ENCODE peak calls at places on chromosomes 2 and 18, in nine cellular contexts. D is coronary artery; F is fibroblast of pulmonary artery; N is suprapubic skin; M is PC-3; A is choroid plexus epithelial cell; C is AG04449; B is CD8-positive, alpha-beta T cell; V is endothelial cell of umbilical vein. Q is an unnamed sample.

GRCh38 chr2:216845426-216845825 is 14.4 kb downstream of the TNP1 start:
- DNase-seq in D (no peak), F (no peak), N (no peak), M (no peak), A (no peak), C (no peak), B (no peak), V (no peak), Q (no peak)

GRCh38 chr2:108165750-108166149 is 74.0 kb upstream of the SULT1C3 start:
- DNase-seq in D (no peak), F (no peak), N (no peak), M (no peak), A (no peak), C (no peak), B (no peak), V (no peak), Q (no peak)

GRCh38 chr18:55672574-55673361 is 84.8 kb upstream of the TCF4 start:
- DNase-seq in D (no peak), F (no peak), N (no peak), M (no peak), A (no peak), C (no peak), B (no peak), V (no peak), Q (no peak)

GRCh38 chr2:188668017-188668663 is 306.0 kb upstream of the COL3A1 start:
- DNase-seq in D (no peak), F (peak; percentile 94), N (no peak), M (peak; percentile 47), A (peak; percentile 99), C (peak; percentile 69), B (no peak), V (peak; percentile 19), Q (peak; percentile 92)

GRCh38 chr2:68336192-68336591 is 16.4 kb upstream of the CNRIP1 start:
- DNase-seq in D (no peak), F (peak; percentile 49), N (no peak), M (peak; percentile 98), A (peak; percentile 62), C (peak; percentile 41), B (no peak), V (peak; percentile 4), Q (peak; percentile 57)

GRCh38 chr2:35080231-35080905 is 1275.2 kb upstream of the CRIM1 start:
- DNase-seq in D (no peak), F (no peak), N (no peak), M (peak; percentile 27), A (no peak), C (no peak), B (no peak), V (no peak), Q (no peak)

GRCh38 chr2:46963961-46964673 is 48.5 kb upstream of the MCFD2 start:
- DNase-seq in D (no peak), F (no peak), N (no peak), M (peak; percentile 41), A (peak; percentile 77), C (no peak), B (no peak), V (no peak), Q (no peak)

GRCh38 chr2:241817126-241817820 is 8.3 kb downstream of the NEU4 start:
- DNase-seq in D (peak; percentile 71), F (no peak), N (peak; percentile 68), M (no peak), A (no peak), C (no peak), B (peak; percentile 48), V (no peak), Q (no peak)

GRCh38 chr18:13414542-13414941 is 196.0 kb downstream of the LDLRAD4 start:
- DNase-seq in D (no peak), F (no peak), N (no peak), M (no peak), A (no peak), C (no peak), B (no peak), V (no peak), Q (no peak)

GRCh38 chr2:172098287-172098649 is 4.4 kb downstream of the DLX2 start:
- DNase-seq in D (peak; percentile 62), F (no peak), N (no peak), M (no peak), A (no peak), C (no peak), B (no peak), V (no peak), Q (no peak)

GRCh38 chr2:172097557-172098131 is 5.1 kb downstream of the DLX2 start:
- DNase-seq in D (peak; percentile 59), F (no peak), N (no peak), M (peak; percentile 35), A (no peak), C (no peak), B (no peak), V (no peak), Q (no peak)

GRCh38 chr2:172095905-172096660 is 6.6 kb downstream of the DLX2 start:
- DNase-seq in D (no peak), F (no peak), N (no peak), M (peak; percentile 60), A (no peak), C (no peak), B (no peak), V (no peak), Q (no peak)

GRCh38 chr2:172095146-172095904 is 7.4 kb downstream of the DLX2 start:
- DNase-seq in D (no peak), F (peak; percentile 82), N (no peak), M (peak; percentile 91), A (peak; percentile 82), C (peak; percentile 76), B (peak; percentile 84), V (peak; percentile 37), Q (peak; percentile 61)

DNA sequence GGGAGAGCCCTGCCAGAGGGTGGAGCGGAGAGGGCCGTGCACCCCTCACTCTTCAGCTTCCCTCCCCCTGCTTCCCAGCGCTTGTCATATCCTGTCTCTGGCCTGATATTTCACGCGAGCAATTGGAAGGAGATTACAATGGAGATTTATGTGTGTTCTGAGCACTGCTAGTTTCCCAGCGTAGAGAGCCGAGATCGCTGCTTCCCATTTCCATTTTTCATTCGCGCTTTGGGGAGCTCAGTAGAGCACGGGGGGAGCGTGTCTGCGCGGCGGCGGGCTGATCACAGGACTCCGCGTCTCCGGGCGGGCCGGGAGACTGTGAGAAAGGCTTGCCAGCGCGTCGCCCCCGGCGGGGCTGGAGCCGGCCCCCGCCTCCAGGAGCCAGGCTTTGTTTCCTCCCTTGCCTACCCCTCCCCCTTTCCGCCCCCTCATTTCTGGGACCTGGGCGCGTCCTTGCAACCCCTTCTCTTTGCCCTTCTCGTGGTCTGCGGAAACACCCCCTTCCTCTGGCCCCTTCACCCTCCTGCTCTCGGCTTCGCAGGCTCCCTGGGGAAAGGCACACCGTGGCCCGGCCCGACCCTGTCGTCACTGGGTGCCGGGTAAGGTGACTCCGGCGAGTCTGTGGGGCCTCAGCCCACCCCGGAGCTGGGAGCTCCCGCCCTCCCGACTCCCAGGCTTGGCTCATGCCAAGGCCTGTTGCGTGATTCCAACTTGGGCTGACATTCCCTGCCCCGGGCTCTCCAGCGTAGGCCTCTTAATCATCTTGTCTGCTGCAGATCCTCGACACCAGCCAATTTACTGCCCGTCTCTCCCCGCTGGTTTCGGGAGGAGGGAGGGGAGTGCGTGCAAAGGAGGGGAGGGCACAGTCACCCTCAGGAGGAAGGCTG is 5.8 kb downstream of the DLX2 start:
- DNase-seq in D (no peak), F (peak; percentile 71), N (no peak), M (peak; percentile 68), A (peak; percentile 41), C (peak; percentile 74), B (no peak), V (peak; percentile 42), Q (no peak)
- H3K4me3 ChIP-seq in D (peak overlapping the region; percentile 70), F (peak overlapping the region; percentile 44), N (peak overlapping the region; percentile 47), M (peak overlapping the region; percentile 97), A (peak overlapping the region; percentile 50), C (peak overlapping the region; percentile 66), B (no peak overlapping the region), V (peak overlapping the region; percentile 37), Q (peak overlapping the region; percentile 45)

GRCh38 chr2:20135631-20136050 is 84.2 kb upstream of the LAPTM4A start:
- DNase-seq in D (no peak), F (peak; percentile 70), N (peak; percentile 76), M (peak; percentile 62), A (peak; percentile 75), C (no peak), B (no peak), V (peak; percentile 62), Q (peak; percentile 70)
- TF ChIP-seq CTCF in D (peak; percentile 18), F (peak; percentile 86), N (peak; percentile 33), M (peak; percentile 80), A (peak; percentile 88), C (peak; percentile 92), B (no peak), V (peak; percentile 76), Q (peak; percentile 84)

GRCh38 chr2:127384529-127384928 is 3.2 kb downstream of the MAP3K2 start:
- DNase-seq in D (no peak), F (no peak), N (no peak), M (no peak), A (no peak), C (no peak), B (no peak), V (no peak), Q (no peak)

GRCh38 chr2:127386764-127387654 is 766 bp downstream of the MAP3K2 start:
- DNase-seq in D (peak; percentile 92), F (peak; percentile 90), N (peak; percentile 92), M (peak; percentile 83), A (peak; percentile 92), C (peak; percentile 52), B (peak; percentile 87), V (peak; percentile 90), Q (peak; percentile 95)

GRCh38 chr2:127387655-127388422 is at the start of gene MAP3K2:
- DNase-seq in D (peak; percentile 95), F (peak; percentile 93), N (peak; percentile 96), M (peak; percentile 96), A (peak; percentile 93), C (no peak), B (peak; percentile 98), V (peak; percentile 91), Q (peak; percentile 92)

GRCh38 chr2:127388423-127389164 is 819 bp upstream of the MAP3K2 start:
- DNase-seq in D (no peak), F (no peak), N (no peak), M (peak; percentile 43), A (no peak), C (no peak), B (no peak), V (no peak), Q (peak; percentile 65)

DNA sequence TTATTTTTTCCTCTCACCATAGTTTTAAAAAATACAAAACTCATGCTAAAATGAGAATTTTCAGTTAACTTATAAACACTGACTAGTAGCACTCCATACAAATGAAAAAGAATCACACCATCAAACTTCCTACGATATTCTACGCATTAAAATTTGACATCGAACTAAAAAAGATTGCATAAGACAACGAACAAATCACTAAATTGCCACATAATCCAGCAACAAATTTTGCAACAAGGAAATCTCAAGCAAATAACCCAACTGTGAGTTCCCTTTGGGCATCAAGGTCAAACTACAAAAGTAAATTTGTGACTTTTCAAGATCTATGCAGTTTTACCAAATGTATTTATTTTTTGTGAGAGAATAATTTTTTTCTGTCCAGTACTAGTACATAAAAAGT is 1.5 kb downstream of the MAP3K2 start:
- DNase-seq in D (no peak), F (peak; percentile 21), N (no peak), M (no peak), A (no peak), C (no peak), B (no peak), V (no peak), Q (peak; percentile 53)
- H3K4me3 ChIP-seq in D (peak overlapping the region; percentile 97), F (peak overlapping the region; percentile 68), N (peak overlapping the region; percentile 99), M (peak overlapping the region; percentile 84), A (peak overlapping the region; percentile 88), C (peak overlapping the region; percentile 88), B (no peak overlapping the region), V (peak overlapping the region; percentile 61), Q (peak overlapping the region; percentile 81)

GRCh38 chr2:166900700-166901099 is 12.4 kb downstream of the XIRP2 start:
- DNase-seq in D (no peak), F (peak; percentile 7), N (no peak), M (peak; percentile 60), A (peak; percentile 72), C (no peak), B (no peak), V (no peak), Q (peak; percentile 3)
- TF ChIP-seq CTCF in D (no peak), F (peak; percentile 17), N (no peak), M (peak; percentile 65), A (peak; percentile 62), C (peak; percentile 17), B (no peak), V (no peak), Q (no peak)

Q was measured in fibroblast of villous mesenchyme.